ENCODE peak calls at places on chromosomes 16 and 17, in four cellular contexts. K, R, W and F are unnamed samples.
A peak's percentile ranks its signal among the peaks of the same experiment; 100 is the strongest.

GRCh38 chr16:58428621-58429557 is 36.6 kb downstream of the GINS3 start:
- DNase-seq in K (no peak), R (no peak), W (no peak), F (no peak)

GRCh38 chr17:28538296-28538895 is 14.0 kb downstream of the UNC119 start:
- DNase-seq in K (no peak), R (no peak), W (no peak), F (no peak)

GRCh38 chr16:48583075-48584065 is 26.6 kb downstream of the N4BP1 start:
- DNase-seq in K (no peak), R (no peak), W (no peak), F (no peak)

GRCh38 chr17:67942810-67943209 is 53.5 kb downstream of the C17orf58 start:
- DNase-seq in K (peak; percentile 22), R (no peak), W (peak; percentile 30), F (peak; percentile 8)

GRCh38 chr17:7644768-7645167 is 6.0 kb upstream of the ATP1B2 start:
- DNase-seq in K (no peak), R (no peak), W (no peak), F (no peak)

GRCh38 chr16:75620326-75621169 is 2.5 kb downstream of the ADAT1 start:
- DNase-seq in K (no peak), R (no peak), W (peak; percentile 73), F (no peak)

GRCh38 chr16:62620259-62620658 is 584.0 kb upstream of the CDH8 start:
- DNase-seq in K (no peak), R (no peak), W (no peak), F (no peak)

GRCh38 chr17:9768381-9768934 is 22.9 kb downstream of the DHRS7C start:
- DNase-seq in K (peak; percentile 45), R (no peak), W (peak; percentile 21), F (peak; percentile 16)

GRCh38 chr16:70160821-70161220 is 12.8 kb upstream of the CLEC18C start:
- DNase-seq in K (no peak), R (no peak), W (no peak), F (no peak)

GRCh38 chr17:83159204-83160049 is 80.0 kb downstream of the METRNL start:
- DNase-seq in K (no peak), R (no peak), W (no peak), F (no peak)

GRCh38 chr16:71963125-71963875 is 36.9 kb downstream of the PKD1L3 start:
- DNase-seq in K (no peak), R (no peak), W (no peak), F (no peak)

GRCh38 chr17:11245187-11245586 is 4.2 kb downstream of the SHISA6 start:
- DNase-seq in K (peak; percentile 19), R (no peak), W (no peak), F (no peak)

GRCh38 chr17:2909853-2910234 is 113.6 kb downstream of the RAP1GAP2 start:
- DNase-seq in K (no peak), R (no peak), W (no peak), F (no peak)

GRCh38 chr16:74735554-74735953 is 34.9 kb upstream of the MLKL start:
- DNase-seq in K (no peak), R (no peak), W (no peak), F (no peak)

GRCh38 chr17:57604771-57605733 is 140.0 kb downstream of the CCDC182 start:
- DNase-seq in K (peak; percentile 89), R (peak; percentile 62), W (no peak), F (peak; percentile 55)

GRCh38 chr16:48555597-48555996 is 54.4 kb downstream of the N4BP1 start:
- DNase-seq in K (no peak), R (no peak), W (no peak), F (no peak)

GRCh38 chr16:27890006-27890405 is 173.5 kb downstream of the GSG1L start:
- DNase-seq in K (no peak), R (no peak), W (no peak), F (no peak)

GRCh38 chr17:57342141-57342540 is 85.8 kb downstream of the MSI2 start:
- DNase-seq in K (no peak), R (no peak), W (no peak), F (no peak)

GRCh38 chr16:5756969-5757368 is 659.4 kb upstream of the EEF2KMT start:
- DNase-seq in K (no peak), R (no peak), W (no peak), F (no peak)

GRCh38 chr16:56960681-56961281 is 969 bp upstream of the CETP start:
- DNase-seq in K (no peak), R (no peak), W (no peak), F (peak; percentile 51)

GRCh38 chr17:45813051-45813731 is 29.1 kb downstream of the CRHR1 start:
- DNase-seq in K (peak; percentile 65), R (no peak), W (peak; percentile 38), F (no peak)

GRCh38 chr16:72051818-72052217 is 2.5 kb upstream of the HP start:
- DNase-seq in K (no peak), R (no peak), W (no peak), F (no peak)

GRCh38 chr17:72502111-72502939 is 381.5 kb downstream of the SOX9 start:
- DNase-seq in K (no peak), R (no peak), W (no peak), F (peak; percentile 64)

GRCh38 chr17:55086635-55087058 is 118.1 kb downstream of the STXBP4 start:
- DNase-seq in K (no peak), R (no peak), W (peak; percentile 73), F (peak; percentile 90)

GRCh38 chr16:73949574-73950348 is 346.9 kb upstream of the PSMD7 start:
- DNase-seq in K (no peak), R (no peak), W (no peak), F (peak; percentile 83)

GRCh38 chr16:27317738-27318398 is 4.1 kb downstream of the IL4R start:
- DNase-seq in K (no peak), R (no peak), W (no peak), F (no peak)

GRCh38 chr16:21226749-21227148 is 6.8 kb upstream of the ANKS4B start:
- DNase-seq in K (no peak), R (no peak), W (no peak), F (no peak)
- TF ChIP-seq RCOR1 in K (no peak), R (no peak), W (no peak), F (no peak)

GRCh38 chr17:75088902-75089417 is 1.2 kb downstream of the SLC16A5 start:
- DNase-seq in K (no peak), R (no peak), W (peak; percentile 49), F (no peak)
- H2AFZ ChIP-seq in K (no peak overlapping the region), R (no peak overlapping the region), W (peak overlapping the region; percentile 91), F (peak overlapping the region; percentile 53)

GRCh38 chr16:85750827-85751641 is at the start of gene C16orf74:
- DNase-seq in K (peak; percentile 90), R (no peak), W (peak; percentile 48), F (peak; percentile 35)

GRCh38 chr16:85750021-85750826 is 672 bp downstream of the C16orf74 start:
- DNase-seq in K (peak; percentile 76), R (no peak), W (no peak), F (peak; percentile 46)

GRCh38 chr16:85751665-85752501 is 987 bp upstream of the C16orf74 start:
- DNase-seq in K (no peak), R (no peak), W (no peak), F (peak; percentile 58)

GRCh38 chr16:85749686-85750020 is 1.2 kb downstream of the C16orf74 start:
- DNase-seq in K (no peak), R (no peak), W (no peak), F (no peak)

DNA sequence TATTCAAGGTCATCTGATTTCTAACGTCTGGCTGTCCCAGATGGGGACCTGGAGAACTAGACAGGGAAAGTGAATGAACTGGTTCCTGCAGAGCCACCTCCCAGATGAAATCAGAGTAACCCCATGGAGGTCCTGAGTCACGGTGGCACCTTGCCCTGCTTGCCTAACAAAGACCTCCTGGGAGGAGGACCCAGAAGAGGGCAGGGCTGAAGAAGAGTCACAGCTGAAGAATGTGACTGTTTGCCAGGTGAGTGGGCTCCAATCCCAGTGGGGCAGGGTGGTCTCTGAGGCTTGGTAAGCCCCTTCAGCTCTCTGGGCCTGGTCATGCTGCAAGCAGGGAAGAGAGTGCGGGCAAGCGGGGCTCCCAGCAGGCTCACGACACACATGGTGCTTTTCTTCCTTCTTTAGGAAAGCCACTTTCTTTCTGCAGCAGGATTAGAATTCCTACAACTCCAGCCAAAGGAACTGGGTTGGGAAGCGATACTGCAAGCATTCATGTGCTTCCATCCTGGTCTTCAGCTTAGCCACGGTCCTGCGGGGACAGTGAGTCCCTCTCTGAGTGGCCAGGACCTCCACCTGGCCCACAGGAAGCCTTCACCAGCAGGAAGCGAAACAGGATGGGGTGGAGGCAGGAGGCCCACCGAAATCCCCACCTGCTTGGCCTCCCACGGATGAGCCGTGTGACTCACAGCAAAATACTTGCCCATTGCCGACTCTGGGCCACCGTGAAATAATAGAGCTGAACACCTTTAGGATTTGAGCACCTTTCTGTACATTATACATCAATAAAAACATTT is 4.3 kb downstream of the C16orf74 start:
- DNase-seq in K (no peak), R (no peak), W (no peak), F (peak; percentile 44)
- TF ChIP-seq RCOR1 in K (no peak), R (no peak), W (no peak), F (no peak)

GRCh38 chr16:31712064-31712540 is 161.5 kb upstream of the ZNF267 start:
- DNase-seq in K (no peak), R (no peak), W (no peak), F (no peak)

GRCh38 chr16:31715915-31716314 is 157.7 kb upstream of the ZNF267 start:
- DNase-seq in K (no peak), R (no peak), W (no peak), F (no peak)

GRCh38 chr16:31714899-31715504 is 158.6 kb upstream of the ZNF267 start:
- DNase-seq in K (no peak), R (no peak), W (no peak), F (no peak)

GRCh38 chr16:31713071-31713944 is 160.3 kb upstream of the ZNF267 start:
- DNase-seq in K (peak; percentile 92), R (peak; percentile 79), W (peak; percentile 96), F (peak; percentile 91)

DNA sequence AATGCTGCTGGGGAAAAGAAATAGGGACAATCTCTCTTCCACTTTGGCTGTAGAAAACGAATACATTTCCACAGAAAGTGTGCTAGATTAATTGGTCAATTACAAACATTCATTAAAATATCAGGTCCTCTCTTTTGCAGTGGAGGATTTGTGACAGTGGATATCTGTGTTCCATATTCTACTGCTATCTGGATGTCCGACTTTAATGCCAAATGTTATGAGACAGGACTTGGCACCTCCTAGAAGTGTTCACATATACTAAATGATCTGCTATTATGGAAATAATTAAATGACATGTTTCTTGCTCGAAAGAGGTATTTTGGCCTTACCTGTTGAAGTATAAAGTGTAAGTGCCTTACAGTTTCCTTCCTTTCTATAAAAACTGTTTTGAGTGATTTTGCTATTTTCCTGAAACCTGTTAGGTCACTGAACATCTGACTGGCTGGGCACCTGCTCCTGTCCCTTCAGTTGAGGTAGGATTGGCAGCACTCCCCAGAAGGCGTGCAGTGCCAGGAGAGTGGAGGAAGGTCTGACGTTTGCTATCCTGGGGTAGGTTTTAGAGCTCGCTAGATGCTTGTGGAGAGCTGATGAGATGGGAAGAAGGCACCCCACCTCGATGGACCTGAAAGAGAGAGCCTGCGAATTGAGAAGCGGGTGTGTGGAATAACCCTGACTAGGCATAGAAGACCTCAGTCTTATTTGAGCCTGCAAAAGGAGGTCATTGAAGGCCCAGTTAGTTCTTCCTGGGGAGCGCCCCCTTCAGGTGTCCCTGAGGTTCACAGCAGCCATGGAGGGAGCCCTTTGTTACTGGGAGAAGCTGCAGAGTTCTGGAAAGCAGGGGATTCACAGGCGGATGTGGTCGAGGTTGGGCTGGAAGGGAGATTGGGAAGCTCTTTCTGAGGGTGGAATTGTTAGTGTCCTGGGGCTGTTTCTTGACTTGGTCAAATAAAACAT is 159.4 kb upstream of the ZNF267 start:
- DNase-seq in K (peak; percentile 60), R (no peak), W (peak; percentile 57), F (no peak)
- H2AFZ ChIP-seq in K (peak overlapping the region; percentile 98), R (peak overlapping the region; percentile 69), W (peak overlapping the region; percentile 95), F (peak overlapping the region; percentile 99)

GRCh38 chr16:82016268-82016667 is 5.0 kb upstream of the SDR42E1 start:
- DNase-seq in K (peak; percentile 34), R (no peak), W (peak; percentile 16), F (peak; percentile 14)
- TF ChIP-seq RCOR1 in K (no peak), R (no peak), W (no peak), F (no peak)

GRCh38 chr17:34199449-34199848 is 55.6 kb upstream of the CCL2 start:
- DNase-seq in K (no peak), R (no peak), W (no peak), F (no peak)
- H2AFZ ChIP-seq in K (no peak overlapping the region), R (no peak overlapping the region), W (no peak overlapping the region), F (no peak overlapping the region)